ENCODE peak calls at places on chromosomes 7 and 10, in seven cellular contexts. A, F, C, Y, Q, X and B are unnamed samples.

GRCh38 chr10:99775850-99776249 is 6.6 kb upstream of the ABCC2 start:
- DNase-seq in A (peak; percentile 88), F (no peak), C (no peak), Y (peak; percentile 59), Q (no peak), X (peak; percentile 88), B (no peak)

GRCh38 chr7:1859266-1860035 is 189.4 kb downstream of the ELFN1 start:
- DNase-seq in A (no peak), F (no peak), C (no peak), Y (no peak), Q (no peak), X (no peak), B (no peak)

GRCh38 chr7:104791065-104791464 is 222.9 kb upstream of the KMT2E start:
- DNase-seq in A (no peak), F (no peak), C (no peak), Y (peak; percentile 59), Q (no peak), X (no peak), B (no peak)

GRCh38 chr7:42572561-42572960 is 335.6 kb upstream of the GLI3 start:
- DNase-seq in A (no peak), F (no peak), C (no peak), Y (no peak), Q (no peak), X (no peak), B (no peak)

GRCh38 chr10:122847782-122848604 is 2.3 kb upstream of the CUZD1 start:
- DNase-seq in A (no peak), F (no peak), C (no peak), Y (no peak), Q (no peak), X (no peak), B (no peak)

GRCh38 chr7:142100634-142101033 is 10.9 kb upstream of the MGAM2 start:
- DNase-seq in A (no peak), F (no peak), C (no peak), Y (no peak), Q (no peak), X (no peak), B (no peak)

GRCh38 chr7:44057181-44057848 is 8.1 kb downstream of the PGAM2 start:
- DNase-seq in A (no peak), F (no peak), C (no peak), Y (no peak), Q (no peak), X (no peak), B (peak; percentile 12)

GRCh38 chr10:94607111-94607510 is 61.5 kb downstream of the HELLS start:
- DNase-seq in A (no peak), F (no peak), C (no peak), Y (no peak), Q (no peak), X (no peak), B (no peak)

GRCh38 chr7:47375121-47375551 is 206.8 kb downstream of the TNS3 start:
- DNase-seq in A (peak; percentile 46), F (no peak), C (no peak), Y (peak; percentile 40), Q (no peak), X (no peak), B (no peak)

GRCh38 chr10:23155166-23155565 is 36.9 kb upstream of the PTF1A start:
- DNase-seq in A (peak; percentile 4), F (no peak), C (no peak), Y (no peak), Q (no peak), X (no peak), B (no peak)

GRCh38 chr10:88944813-88945212 is 7.8 kb downstream of the ACTA2 start:
- DNase-seq in A (no peak), F (no peak), C (no peak), Y (no peak), Q (no peak), X (no peak), B (no peak)

GRCh38 chr7:84705701-84706100 is 481.2 kb downstream of the SEMA3D start:
- DNase-seq in A (no peak), F (no peak), C (no peak), Y (no peak), Q (no peak), X (peak; percentile 50), B (no peak)

GRCh38 chr10:105291571-105291970 is 650.5 kb downstream of the SORCS3 start:
- DNase-seq in A (no peak), F (no peak), C (no peak), Y (no peak), Q (no peak), X (no peak), B (no peak)

GRCh38 chr10:99520040-99520803 is 12.5 kb upstream of the NKX2-3 start:
- DNase-seq in A (no peak), F (no peak), C (no peak), Y (no peak), Q (peak; percentile 86), X (no peak), B (no peak)

GRCh38 chr10:22334414-22335203 is 10.7 kb upstream of the SPAG6 start:
- DNase-seq in A (no peak), F (no peak), C (no peak), Y (no peak), Q (peak; percentile 86), X (no peak), B (no peak)

GRCh38 chr10:63068246-63068645 is 64.9 kb upstream of the NRBF2 start:
- DNase-seq in A (peak; percentile 19), F (no peak), C (no peak), Y (no peak), Q (no peak), X (no peak), B (no peak)

GRCh38 chr7:56218510-56218909 is 102.3 kb upstream of the NUPR2 start:
- DNase-seq in A (no peak), F (no peak), C (no peak), Y (no peak), Q (no peak), X (no peak), B (no peak)

GRCh38 chr10:35511649-35512048 is 93.5 kb upstream of the GJD4 start:
- DNase-seq in A (no peak), F (no peak), C (no peak), Y (no peak), Q (no peak), X (no peak), B (no peak)

GRCh38 chr10:112314822-112315474 is 31.7 kb downstream of the TECTB start:
- DNase-seq in A (peak; percentile 62), F (peak; percentile 81), C (peak; percentile 4), Y (peak; percentile 70), Q (peak; percentile 62), X (peak; percentile 37), B (peak; percentile 53)